ENCODE peak calls at places on chromosomes 3 and 15, in seven cellular contexts. L, P, K, U, C, D and G are unnamed samples.

GRCh38 chr15:49675051-49675450 is 54.2 kb downstream of the DTWD1 start:
- DNase-seq in L (no peak), P (no peak), K (no peak), U (no peak), C (no peak), D (peak; percentile 69), G (no peak)

GRCh38 chr15:63332367-63333078 is 49.1 kb downstream of the CA12 start:
- DNase-seq in L (no peak), P (no peak), K (no peak), U (peak; percentile 86), C (no peak), D (peak; percentile 97), G (no peak)

GRCh38 chr3:146747928-146748327 is 142.8 kb upstream of the PLSCR5 start:
- DNase-seq in L (no peak), P (no peak), K (no peak), U (peak; percentile 14), C (no peak), D (peak; percentile 13), G (no peak)

GRCh38 chr15:69434236-69434635 is 18.4 kb upstream of the RPLP1 start:
- DNase-seq in L (no peak), P (no peak), K (no peak), U (no peak), C (no peak), D (no peak), G (no peak)

GRCh38 chr3:72904156-72904555 is 16.3 kb downstream of the GXYLT2 start:
- DNase-seq in L (no peak), P (no peak), K (no peak), U (no peak), C (no peak), D (no peak), G (no peak)

GRCh38 chr3:122893754-122894668 is 99.1 kb downstream of the SLC49A4 start:
- DNase-seq in L (no peak), P (no peak), K (no peak), U (no peak), C (no peak), D (peak; percentile 91), G (no peak)

GRCh38 chr3:23650371-23651140 is 155.2 kb upstream of the UBE2E1 start:
- DNase-seq in L (no peak), P (no peak), K (no peak), U (peak; percentile 67), C (no peak), D (peak; percentile 68), G (no peak)

GRCh38 chr3:143098032-143098764 is 21.4 kb upstream of the CHST2 start:
- DNase-seq in L (no peak), P (no peak), K (no peak), U (no peak), C (no peak), D (no peak), G (no peak)

GRCh38 chr15:48059786-48060185 is 61.0 kb upstream of the SLC24A5 start:
- DNase-seq in L (peak; percentile 24), P (no peak), K (no peak), U (no peak), C (peak; percentile 20), D (no peak), G (no peak)

GRCh38 chr15:92541197-92542190 is 114.1 kb downstream of the FAM174B start:
- DNase-seq in L (no peak), P (no peak), K (no peak), U (no peak), C (no peak), D (peak; percentile 4), G (no peak)

GRCh38 chr3:171563298-171563697 is 103.1 kb upstream of the TNIK start:
- DNase-seq in L (no peak), P (no peak), K (no peak), U (no peak), C (no peak), D (no peak), G (no peak)

GRCh38 chr3:102092617-102093466 is 243.5 kb downstream of the NFKBIZ start:
- DNase-seq in L (no peak), P (no peak), K (no peak), U (peak; percentile 46), C (no peak), D (no peak), G (no peak)

GRCh38 chr3:186258968-186259367 is 103.1 kb downstream of the DGKG start:
- DNase-seq in L (no peak), P (no peak), K (no peak), U (no peak), C (no peak), D (no peak), G (no peak)

GRCh38 chr15:38853608-38854007 is 289.0 kb upstream of the RASGRP1 start:
- DNase-seq in L (no peak), P (no peak), K (no peak), U (no peak), C (no peak), D (peak; percentile 27), G (no peak)

GRCh38 chr3:30352919-30353318 is 253.5 kb upstream of the TGFBR2 start:
- DNase-seq in L (no peak), P (no peak), K (no peak), U (no peak), C (no peak), D (no peak), G (no peak)

GRCh38 chr3:12987602-12988001 is 85.6 kb downstream of the IQSEC1 start:
- DNase-seq in L (no peak), P (no peak), K (no peak), U (no peak), C (no peak), D (no peak), G (no peak)
- TF ChIP-seq CTCF in L (no peak), P (no peak), K (no peak), U (no peak), C (no peak), D (no peak), G (no peak)

GRCh38 chr3:117407317-117407716 is 697.7 kb downstream of the TUSC7 start:
- DNase-seq in L (no peak), P (no peak), K (no peak), U (no peak), C (no peak), D (peak; percentile 35), G (no peak)
- TF ChIP-seq CTCF in L (no peak), P (no peak), K (peak; percentile 35), U (peak; percentile 14), C (no peak), D (peak; percentile 42), G (no peak)

DNA sequence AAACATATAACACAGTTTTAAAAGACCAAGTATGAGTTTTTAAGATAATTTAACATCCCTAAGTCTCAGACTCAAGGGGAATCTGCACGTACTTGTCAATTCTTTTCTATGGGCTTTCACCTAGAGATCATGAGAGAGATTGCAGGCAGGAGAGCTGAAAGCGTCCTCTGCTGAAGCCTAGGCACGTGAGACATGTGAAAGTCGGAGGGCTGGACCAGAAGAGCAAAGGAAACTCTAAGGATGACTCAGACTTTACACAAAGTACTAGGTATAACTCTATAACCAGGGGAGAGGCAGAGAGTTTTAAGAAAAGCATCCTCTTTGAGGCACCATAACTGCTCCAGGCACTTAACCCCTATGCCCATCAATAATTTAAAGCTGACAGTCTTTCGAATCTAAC is 436.6 kb downstream of the VGLL3 start:
- DNase-seq in L (no peak), P (no peak), K (no peak), U (no peak), C (no peak), D (no peak), G (no peak)
- TF ChIP-seq CTCF in L (no peak), P (no peak), K (no peak), U (no peak), C (no peak), D (no peak), G (no peak)

GRCh38 chr3:46892285-46893145 is 15.0 kb downstream of the PTH1R start:
- DNase-seq in L (peak; percentile 54), P (peak; percentile 92), K (no peak), U (no peak), C (peak; percentile 71), D (peak; percentile 31), G (peak; percentile 34)
- TF ChIP-seq CTCF in L (peak; percentile 26), P (no peak), K (no peak), U (no peak), C (no peak), D (no peak), G (no peak)